ENCODE peak calls at places on chromosomes 13 and 19, in nine cellular contexts. H is A549, N is ovary, O is tibial nerve, E is suprapubic skin, Z is body of pancreas, P is esophagus squamous epithelium, I is K562, L is upper lobe of left lung. M is an unnamed sample.
A peak's percentile ranks its signal among the peaks of the same experiment; 100 is the strongest.

GRCh38 chr13:113618455-113618854 is 33.9 kb downstream of the TFDP1 start:
- DNase-seq in H (no peak), N (no peak), O (no peak), E (no peak), Z (no peak), P (no peak), I (no peak), L (peak; percentile 64), M (no peak)

GRCh38 chr19:17450264-17451075 is 2.0 kb upstream of the TMEM221 start:
- DNase-seq in H (peak; percentile 73), N (no peak), O (no peak), E (no peak), Z (no peak), P (no peak), I (peak; percentile 45), L (no peak), M (no peak)

GRCh38 chr19:41376241-41376997 is at the start of gene TMEM91:
- DNase-seq in H (no peak), N (peak; percentile 64), O (peak; percentile 45), E (no peak), Z (peak; percentile 64), P (no peak), I (no peak), L (peak; percentile 91), M (peak; percentile 48)

GRCh38 chr13:87131611-87132010 is 539.6 kb upstream of the SLITRK5 start:
- DNase-seq in H (no peak), N (no peak), O (no peak), E (no peak), Z (no peak), P (no peak), I (no peak), L (no peak), M (no peak)

GRCh38 chr13:36251528-36251927 is 37.2 kb upstream of the SOHLH2 start:
- DNase-seq in H (no peak), N (no peak), O (no peak), E (no peak), Z (no peak), P (no peak), I (peak; percentile 4), L (no peak), M (no peak)

GRCh38 chr13:33611016-33611805 is 206.7 kb upstream of the RFC3 start:
- DNase-seq in H (no peak), N (peak; percentile 40), O (peak; percentile 35), E (no peak), Z (peak; percentile 63), P (no peak), I (no peak), L (no peak), M (peak; percentile 70)

GRCh38 chr13:30191491-30192100 is 115.8 kb downstream of the KATNAL1 start:
- DNase-seq in H (no peak), N (no peak), O (no peak), E (no peak), Z (no peak), P (no peak), I (no peak), L (no peak), M (no peak)

GRCh38 chr13:85575110-85575509 is 224.1 kb downstream of the SLITRK6 start:
- DNase-seq in H (no peak), N (no peak), O (no peak), E (no peak), Z (no peak), P (no peak), I (no peak), L (no peak), M (no peak)

GRCh38 chr13:101092985-101093384 is 323.3 kb downstream of the NALCN start:
- DNase-seq in H (no peak), N (no peak), O (no peak), E (no peak), Z (no peak), P (no peak), I (no peak), L (no peak), M (no peak)

GRCh38 chr13:101869553-101869952 is 417.1 kb downstream of the ITGBL1 start:
- DNase-seq in H (no peak), N (no peak), O (no peak), E (no peak), Z (no peak), P (no peak), I (no peak), L (no peak), M (no peak)

GRCh38 chr13:50209646-50210045 is 194.4 kb downstream of the KCNRG start:
- DNase-seq in H (no peak), N (no peak), O (no peak), E (no peak), Z (no peak), P (no peak), I (no peak), L (no peak), M (no peak)

GRCh38 chr19:45782820-45783785 is 813 bp upstream of the DMPK start:
- DNase-seq in H (peak; percentile 58), N (peak; percentile 82), O (no peak), E (no peak), Z (no peak), P (no peak), I (no peak), L (no peak), M (no peak)

GRCh38 chr13:74129500-74130144 is 4.6 kb downstream of the KLF12 start:
- DNase-seq in H (no peak), N (no peak), O (no peak), E (no peak), Z (no peak), P (no peak), I (no peak), L (no peak), M (peak; percentile 58)

GRCh38 chr13:90197722-90198121 is 1149.8 kb upstream of the MIR17HG start:
- DNase-seq in H (no peak), N (no peak), O (no peak), E (no peak), Z (no peak), P (no peak), I (no peak), L (no peak), M (no peak)

GRCh38 chr19:10228925-10229324 is 2.2 kb downstream of the S1PR2 start:
- DNase-seq in H (peak; percentile 53), N (no peak), O (no peak), E (no peak), Z (peak; percentile 24), P (no peak), I (peak; percentile 70), L (no peak), M (no peak)

GRCh38 chr13:76873454-76873853 is 12.8 kb downstream of the KCTD12 start:
- DNase-seq in H (no peak), N (no peak), O (no peak), E (no peak), Z (no peak), P (no peak), I (no peak), L (no peak), M (no peak)

DNA sequence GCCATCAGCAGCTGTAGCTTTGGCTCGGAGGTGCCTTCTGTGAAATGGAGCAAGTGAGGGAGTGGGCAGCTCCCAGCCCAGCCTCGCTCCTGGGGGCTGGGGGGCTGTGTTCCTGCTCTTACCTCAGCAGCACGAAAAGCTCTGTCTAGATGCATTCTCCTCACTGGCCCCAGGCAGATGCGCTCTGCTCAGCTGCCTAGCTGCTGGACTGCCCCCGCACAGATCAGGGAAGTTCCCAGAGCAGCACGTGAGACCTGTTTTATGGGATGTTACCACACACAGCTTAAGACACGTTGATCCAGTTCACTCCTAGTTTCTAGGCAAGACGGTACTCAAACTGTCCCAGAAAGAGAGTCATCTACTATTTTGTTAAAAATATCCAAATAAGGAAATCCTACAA is 13.6 kb downstream of the LCP1 start:
- DNase-seq in H (no peak), N (no peak), O (no peak), E (no peak), Z (no peak), P (no peak), I (no peak), L (peak; percentile 24), M (no peak)
- TF ChIP-seq POLR2A in H (no peak), N (no peak), O (no peak), E (no peak), Z (no peak), P (no peak), I (no peak), L (peak; percentile 35), M (no peak)

DNA sequence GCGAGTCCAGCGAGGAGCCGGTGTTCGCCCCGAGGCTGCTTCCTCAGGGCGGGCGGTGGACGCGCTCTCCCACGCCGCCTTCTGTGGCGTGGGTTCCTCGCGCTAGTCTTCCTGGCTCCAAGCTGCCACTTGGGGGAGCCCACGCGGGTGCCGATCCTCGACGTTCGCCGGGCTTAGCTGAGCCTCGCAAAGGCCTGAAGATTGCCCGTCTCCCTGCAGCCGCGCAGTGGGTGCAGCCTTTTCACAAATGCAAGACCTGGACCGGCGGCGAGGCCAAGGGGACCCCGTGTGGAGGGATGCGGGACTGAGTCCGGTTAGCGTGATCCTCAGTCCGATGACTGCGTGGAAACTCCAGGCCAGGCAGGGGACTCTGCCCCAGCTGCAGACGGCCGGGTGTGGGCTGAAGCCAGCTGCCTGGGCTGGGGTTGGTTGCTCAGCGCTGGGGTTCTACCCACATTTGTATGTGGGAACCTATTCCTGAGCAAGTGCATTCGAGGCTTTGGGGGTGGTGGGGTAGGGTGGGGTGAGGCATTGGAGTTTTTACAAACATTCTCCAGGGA is 16.6 kb upstream of the LRP3 start:
- DNase-seq in H (peak; percentile 88), N (no peak), O (no peak), E (no peak), Z (no peak), P (peak; percentile 61), I (peak; percentile 55), L (no peak), M (no peak)
- TF ChIP-seq CTCF in H (peak; percentile 40), N (peak; percentile 73), O (peak; percentile 34), E (peak; percentile 59), Z (peak; percentile 47), P (peak; percentile 49), I (peak; percentile 46), L (peak; percentile 61), M (no peak)

DNA sequence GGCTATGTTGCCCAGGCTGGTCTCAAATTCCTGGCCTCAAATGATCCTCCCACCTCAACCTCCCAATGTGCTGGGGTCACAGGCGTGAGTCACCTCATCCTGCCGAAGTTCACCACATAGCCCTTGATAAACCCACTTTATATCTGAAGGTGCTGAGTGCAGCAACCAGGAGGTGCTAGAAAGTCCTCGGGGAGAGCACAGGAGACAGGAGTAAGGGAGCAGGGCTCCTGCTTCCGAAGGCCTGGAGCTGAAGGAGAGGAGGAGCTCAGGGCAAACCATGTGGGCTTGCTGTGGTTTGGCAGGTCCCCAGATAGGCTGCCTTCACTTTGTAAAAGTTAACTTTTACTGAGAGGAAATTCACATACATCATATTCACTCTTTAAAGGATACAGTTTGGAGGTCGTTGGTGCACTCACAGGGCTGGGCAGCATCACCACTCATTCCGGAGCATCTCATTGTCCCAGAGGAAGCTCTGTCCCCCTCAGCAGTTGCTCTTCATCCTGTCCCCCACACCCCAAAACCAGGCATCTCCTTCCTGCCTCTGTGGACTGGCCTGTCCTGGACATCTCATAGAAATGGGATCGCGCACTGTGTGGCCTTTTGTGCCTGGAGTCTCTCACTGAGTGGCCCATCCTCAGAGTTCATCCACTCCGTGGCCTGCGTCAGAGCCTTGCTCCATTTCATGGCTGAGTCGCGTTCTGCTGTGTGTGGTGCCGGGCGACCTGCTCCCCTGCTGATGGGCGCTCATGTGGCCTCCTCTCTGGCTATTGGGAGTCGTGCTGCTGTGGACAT is 49.5 kb downstream of the KDM4B start:
- DNase-seq in H (no peak), N (no peak), O (no peak), E (no peak), Z (no peak), P (no peak), I (no peak), L (no peak), M (no peak)
- H3K4me3 ChIP-seq in H (no peak overlapping the region), N (no peak overlapping the region), O (no peak overlapping the region), E (no peak overlapping the region), Z (no peak overlapping the region), P (no peak overlapping the region), I (no peak overlapping the region), L (no peak overlapping the region), M (no peak overlapping the region)

GRCh38 chr19:495440-496332 is 600 bp upstream of the MADCAM1 start:
- DNase-seq in H (peak; percentile 86), N (no peak), O (no peak), E (no peak), Z (no peak), P (no peak), I (peak; percentile 66), L (peak; percentile 89), M (no peak)
- TF ChIP-seq POLR2A in H (no peak), N (no peak), O (no peak), E (no peak), Z (no peak), P (no peak), I (no peak), L (no peak), M (no peak)

M was measured in right lobe of liver.